ENCODE peak calls at places on chromosomes 2 and 18, in six cellular contexts. R, W, U, E, A and J are unnamed samples.

GRCh38 chr2:64995041-64995440 is 5.8 kb downstream of the SLC1A4 start:
- DNase-seq in A (no peak), W (no peak), U (no peak), R (no peak), E (no peak), J (no peak)

GRCh38 chr2:172103471-172104292 is 982 bp upstream of the DLX2 start:
- DNase-seq in W (peak), R (peak), E (peak), A (peak), U (peak), J (no peak)

GRCh38 chr2:84631047-84631446 is 114.7 kb downstream of the DNAH6 start:
- DNase-seq in R (no peak), E (no peak), A (no peak), W (no peak), U (no peak), J (no peak)

GRCh38 chr2:226738191-226738820 is 61.3 kb downstream of the IRS1 start:
- DNase-seq in W (peak), E (no peak), U (no peak), A (no peak), R (no peak), J (peak)

GRCh38 chr18:49911414-49911813 is 98.1 kb upstream of the ACAA2 start:
- DNase-seq in R (no peak), E (no peak), A (no peak), W (peak), U (no peak), J (no peak)

GRCh38 chr2:9074930-9075329 is 71.4 kb upstream of the MBOAT2 start:
- DNase-seq in U (no peak), E (no peak), W (no peak), A (no peak), R (no peak), J (no peak)

GRCh38 chr2:26196683-26197418 is 24.0 kb downstream of the GAREM2 start:
- DNase-seq in U (no peak), E (no peak), R (no peak), W (no peak), A (no peak), J (no peak)

GRCh38 chr18:45590546-45590945 is 24.7 kb upstream of the SLC14A2 start:
- DNase-seq in R (no peak), E (no peak), A (no peak), W (no peak), U (no peak), J (no peak)

GRCh38 chr18:6661692-6662415 is 67.7 kb upstream of the ARHGAP28 start:
- DNase-seq in R (no peak), E (no peak), U (no peak), A (no peak), W (no peak), J (no peak)

GRCh38 chr2:96098900-96099590 is 17.3 kb downstream of the ADRA2B start:
- DNase-seq in E (peak), U (no peak), A (peak), W (no peak), R (no peak), J (no peak)

GRCh38 chr2:207778298-207778882 is 8.7 kb upstream of the FZD5 start:
- DNase-seq in R (no peak), E (no peak), W (no peak), U (no peak), A (peak), J (no peak)

GRCh38 chr18:49243391-49243790 is 217.1 kb downstream of the DYM start:
- DNase-seq in W (no peak), E (no peak), A (no peak), U (no peak), R (no peak), J (no peak)

GRCh38 chr2:28713582-28714292 is 37.9 kb upstream of the PPP1CB start:
- DNase-seq in E (no peak), R (no peak), A (no peak), U (no peak), W (no peak), J (no peak)

GRCh38 chr2:145321344-145321743 is 801.4 kb upstream of the ZEB2 start:
- DNase-seq in R (no peak), W (no peak), E (no peak), A (no peak), U (no peak), J (no peak)

GRCh38 chr2:240149943-240150784 is 9.7 kb upstream of the OTOS start:
- DNase-seq in U (no peak), E (peak), A (peak), R (peak), W (no peak), J (no peak)

GRCh38 chr2:119943058-119943457 is 69.8 kb upstream of the EPB41L5 start:
- DNase-seq in W (no peak), A (no peak), U (no peak), R (no peak), E (no peak), J (no peak)
- H3K27ac ChIP-seq in W (no peak), A (no peak), U (no peak), R (no peak), E (no peak), J (no peak)

DNA sequence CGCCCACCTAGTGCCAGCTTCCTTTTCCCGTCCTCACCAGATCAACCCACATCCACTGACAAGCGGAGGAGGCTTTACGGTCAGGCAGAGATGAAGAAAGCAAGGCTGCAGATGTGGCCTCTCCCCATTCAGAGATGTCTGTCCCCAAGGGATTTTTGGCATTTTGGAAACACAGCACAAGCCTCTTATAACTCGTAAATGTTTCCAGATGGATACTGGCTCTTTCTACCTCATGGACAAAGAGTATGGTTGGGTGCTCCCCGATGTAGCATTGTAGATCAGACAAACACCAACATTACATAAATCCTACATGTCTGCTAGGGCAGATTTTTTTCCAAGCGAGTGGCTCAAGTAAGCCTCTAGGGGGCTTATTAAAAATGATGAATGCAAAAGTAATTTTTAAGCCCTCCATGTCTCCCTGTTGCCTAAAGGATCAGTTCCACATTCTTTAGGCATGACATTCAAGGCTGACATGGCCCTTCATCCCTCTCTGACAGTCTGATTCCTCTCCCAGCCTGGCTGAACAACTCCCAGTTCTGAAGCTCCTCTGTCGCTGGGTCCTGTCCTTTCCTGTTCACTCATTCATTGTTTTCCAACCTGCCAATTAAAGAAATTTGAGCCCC is 11.7 kb downstream of the VIT start:
- DNase-seq in E (no peak), W (no peak), U (no peak), R (no peak), A (no peak), J (peak)
- H3K27ac ChIP-seq in E (no peak), W (no peak), U (no peak), R (no peak), A (no peak), J (peak)

GRCh38 chr2:238380336-238380735 is 46.4 kb upstream of the ASB1 start:
- DNase-seq in E (no peak), W (no peak), U (no peak), R (no peak), A (no peak), J (no peak)
- H3K27ac ChIP-seq in E (no peak), W (no peak), U (no peak), R (no peak), A (no peak), J (no peak)

DNA sequence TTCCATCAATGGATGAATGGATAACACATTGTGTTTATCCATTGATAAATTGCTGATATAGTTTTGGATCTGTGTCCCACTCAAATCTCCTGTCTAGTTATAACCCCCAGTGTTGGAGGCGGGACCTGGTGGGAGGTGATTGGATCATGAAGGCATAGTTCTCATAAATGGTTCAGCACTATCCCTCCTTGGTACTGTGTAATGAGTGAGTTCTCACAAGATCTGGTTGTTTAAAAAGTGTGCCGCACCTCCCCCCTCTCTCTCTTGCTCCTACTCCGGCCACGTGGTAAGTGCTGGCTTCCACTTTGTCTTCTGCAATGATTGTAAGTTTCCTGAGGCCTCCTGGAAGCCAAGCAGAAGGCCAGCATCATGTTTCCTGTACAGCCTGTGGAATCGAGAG is 23.9 kb upstream of the SPATA3 start:
- DNase-seq in A (no peak), W (no peak), U (no peak), R (no peak), E (peak), J (no peak)
- H3K27ac ChIP-seq in A (no peak), W (no peak), U (no peak), R (no peak), E (no peak), J (no peak)

DNA sequence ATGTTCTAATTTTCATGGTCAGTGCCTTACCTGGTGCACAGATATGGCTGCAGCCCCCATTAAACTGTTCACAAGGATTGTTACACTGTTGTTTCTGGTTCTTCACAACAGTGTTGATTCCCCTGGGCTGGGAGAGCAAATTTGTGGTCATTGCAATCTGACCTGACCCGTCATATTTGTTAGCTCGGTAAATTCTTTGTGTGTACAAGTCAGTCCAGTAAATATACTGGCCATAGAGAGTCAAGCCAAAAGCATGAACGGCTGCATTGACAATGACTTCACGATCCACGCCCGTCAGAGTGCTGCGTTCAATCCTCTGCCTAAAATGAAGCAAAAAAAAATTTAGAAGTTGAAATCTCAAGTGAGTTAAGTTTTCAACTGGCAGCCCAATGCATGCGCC is 134.6 kb downstream of the DHRS9 start:
- DNase-seq in E (no peak), A (no peak), W (no peak), R (no peak), U (no peak), J (no peak)
- H3K27ac ChIP-seq in E (no peak), A (no peak), W (no peak), R (no peak), U (no peak), J (no peak)

DNA sequence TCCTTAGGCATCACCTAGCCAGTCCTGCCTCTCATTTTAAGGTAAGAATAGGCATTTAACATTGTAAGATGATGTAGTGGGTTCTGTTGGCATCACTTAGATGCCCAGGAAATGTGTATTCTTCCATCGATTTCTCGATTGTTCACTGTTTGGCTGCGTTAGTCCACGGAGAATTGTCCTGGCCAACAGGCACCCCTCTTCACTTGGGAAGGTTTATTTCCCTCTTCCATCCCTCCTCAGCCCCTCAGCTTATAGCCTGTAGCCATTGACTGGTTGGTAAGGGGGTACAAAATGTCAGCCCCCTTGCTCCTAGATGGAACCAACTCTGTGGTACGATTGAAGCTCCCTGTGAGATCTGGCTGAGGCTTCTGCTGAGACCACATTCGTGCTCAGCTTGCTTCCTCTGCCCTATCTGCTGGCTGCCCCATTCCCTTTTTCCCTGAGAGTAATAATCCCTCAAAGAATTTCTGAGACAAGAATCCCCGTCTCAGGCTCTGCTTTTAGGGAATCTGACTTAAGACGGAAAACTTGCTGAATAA is 43.4 kb downstream of the PLEKHA3 start:
- DNase-seq in W (no peak), E (no peak), A (no peak), R (peak), U (no peak), J (peak)
- H3K27ac ChIP-seq in W (peak), E (peak), A (peak), R (peak), U (peak), J (peak)

GRCh38 chr2:105747997-105748396 is 3.3 kb downstream of the NCK2 start:
- DNase-seq in W (no peak), R (no peak), U (no peak), A (no peak), E (peak), J (no peak)

GRCh38 chr2:105749583-105750399 is 5.1 kb downstream of the NCK2 start:
- DNase-seq in U (peak), W (no peak), A (no peak), R (no peak), E (peak), J (no peak)

GRCh38 chr2:105747254-105747909 is 2.7 kb downstream of the NCK2 start:
- DNase-seq in U (no peak), W (no peak), E (no peak), A (no peak), R (no peak), J (no peak)

GRCh38 chr2:105746177-105747080 is 1.7 kb downstream of the NCK2 start:
- DNase-seq in E (peak), A (peak), W (peak), R (peak), U (peak), J (no peak)

DNA sequence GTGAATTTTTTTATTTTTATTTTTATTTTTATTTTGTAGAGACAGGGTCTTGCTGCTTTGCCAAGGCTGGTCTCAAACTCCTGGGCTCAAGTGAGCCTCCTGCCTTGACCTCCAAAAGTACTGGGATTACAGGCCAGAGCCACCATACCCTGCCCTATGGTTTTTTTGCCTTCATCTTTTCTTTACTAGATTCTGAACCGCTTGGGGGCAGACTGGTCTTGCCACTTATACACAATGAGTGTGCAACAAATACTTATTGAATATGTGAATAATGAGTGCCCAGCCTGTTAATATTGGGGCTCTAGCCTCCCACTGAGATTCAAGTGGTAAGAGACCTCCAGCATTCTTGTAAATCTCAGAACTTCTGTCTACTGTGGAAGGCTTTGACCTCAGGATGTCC is 3.9 kb downstream of the NCK2 start:
- DNase-seq in E (no peak), A (no peak), U (no peak), W (no peak), R (no peak), J (no peak)
- H3K27ac ChIP-seq in E (peak), A (peak), U (peak), W (no peak), R (no peak), J (no peak)

DNA sequence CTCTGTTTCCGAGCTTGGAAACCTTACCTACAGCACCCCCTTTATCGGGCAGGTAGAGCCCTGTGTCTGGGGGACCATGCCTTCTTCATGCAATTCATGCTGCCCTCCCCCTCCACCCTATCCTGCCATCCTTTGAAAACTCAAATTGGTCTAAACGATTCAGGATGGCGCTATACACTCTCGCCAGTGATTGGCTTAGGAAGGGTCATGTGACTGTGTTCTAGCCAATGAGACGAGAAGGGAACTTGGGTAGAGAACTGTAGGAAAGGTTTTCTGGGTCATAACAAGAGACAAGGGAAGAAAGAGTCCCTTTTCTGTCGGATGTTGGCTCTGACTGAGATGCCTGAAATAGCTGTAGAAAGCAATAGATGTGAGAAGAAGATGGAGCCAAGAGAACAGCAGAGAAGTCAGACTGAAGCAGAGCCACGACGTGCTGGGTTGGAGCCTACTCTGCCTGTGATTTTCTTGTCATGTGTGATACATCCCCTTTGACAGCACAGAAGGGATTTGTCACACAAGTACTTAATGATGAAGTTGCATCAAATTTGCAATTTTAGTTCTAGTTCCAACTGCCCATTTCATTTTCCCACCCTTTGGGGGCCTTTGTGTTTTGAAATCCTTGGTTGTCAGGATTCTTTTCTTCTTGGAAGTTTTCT is 10.0 kb upstream of the B3GNT2 start:
- DNase-seq in R (no peak), A (no peak), E (no peak), W (no peak), U (no peak), J (no peak)
- H3K27ac ChIP-seq in R (no peak), A (no peak), E (no peak), W (no peak), U (no peak), J (no peak)